ENCODE peak calls at places on chromosomes 4 and X, in six cellular contexts. One of them, this sample, is unnamed.

GRCh38 chrX:45745479-45745878 is 544.8 kb upstream of the DIPK2B start:
- DNase-seq in AG10803: peak; percentile 17
- DNase-seq in NCI-H146: no peak
- DNase-seq in NCI-H748 treated with DMSO at 0.1 percent for 48 hours: no peak
- DNase-seq in HFF-Myc: no peak
- DNase-seq in upper lobe of right lung: no peak
- DNase-seq in this sample: no peak

GRCh38 chr4:128601992-128602695 is 207.4 kb upstream of the JADE1 start:
- DNase-seq in upper lobe of right lung: no peak
- DNase-seq in NCI-H146: no peak
- DNase-seq in HFF-Myc: no peak
- DNase-seq in AG10803: peak; percentile 37
- DNase-seq in NCI-H748 treated with DMSO at 0.1 percent for 48 hours: no peak
- DNase-seq in this sample: peak; percentile 35

GRCh38 chr4:150982557-150983233 is 32.4 kb downstream of the LRBA start:
- DNase-seq in NCI-H146: no peak
- DNase-seq in HFF-Myc: no peak
- DNase-seq in upper lobe of right lung: no peak
- DNase-seq in AG10803: peak; percentile 3
- DNase-seq in NCI-H748 treated with DMSO at 0.1 percent for 48 hours: no peak
- DNase-seq in this sample: no peak

GRCh38 chr4:85398276-85398675 is 76.7 kb upstream of the ARHGAP24 start:
- DNase-seq in AG10803: peak; percentile 49
- DNase-seq in HFF-Myc: no peak
- DNase-seq in NCI-H146: no peak
- DNase-seq in NCI-H748 treated with DMSO at 0.1 percent for 48 hours: no peak
- DNase-seq in upper lobe of right lung: no peak
- DNase-seq in this sample: no peak

GRCh38 chr4:110172972-110173371 is 25.4 kb downstream of the ELOVL6 start:
- DNase-seq in NCI-H146: peak; percentile 73
- DNase-seq in HFF-Myc: no peak
- DNase-seq in AG10803: no peak
- DNase-seq in upper lobe of right lung: no peak
- DNase-seq in NCI-H748 treated with DMSO at 0.1 percent for 48 hours: peak; percentile 80
- DNase-seq in this sample: no peak

GRCh38 chrX:63656871-63657580 is 128.0 kb downstream of the ARHGEF9 start:
- DNase-seq in AG10803: peak; percentile 71
- DNase-seq in HFF-Myc: no peak
- DNase-seq in upper lobe of right lung: no peak
- DNase-seq in NCI-H748 treated with DMSO at 0.1 percent for 48 hours: no peak
- DNase-seq in NCI-H146: no peak
- DNase-seq in this sample: no peak

GRCh38 chrX:153598541-153599191 is at the start of gene CCNQ:
- DNase-seq in NCI-H146: peak; percentile 59
- DNase-seq in NCI-H748 treated with DMSO at 0.1 percent for 48 hours: peak; percentile 11
- DNase-seq in AG10803: peak; percentile 22
- DNase-seq in HFF-Myc: no peak
- DNase-seq in upper lobe of right lung: peak; percentile 71
- DNase-seq in this sample: no peak

GRCh38 chr4:5839751-5840674 is 52.9 kb downstream of the CRMP1 start:
- DNase-seq in AG10803: peak; percentile 53
- DNase-seq in NCI-H748 treated with DMSO at 0.1 percent for 48 hours: no peak
- DNase-seq in NCI-H146: peak; percentile 39
- DNase-seq in HFF-Myc: no peak
- DNase-seq in upper lobe of right lung: no peak
- DNase-seq in this sample: peak; percentile 32

GRCh38 chrX:97936296-97936695 is 1052.6 kb downstream of the RPA4 start:
- DNase-seq in AG10803: no peak
- DNase-seq in upper lobe of right lung: no peak
- DNase-seq in NCI-H748 treated with DMSO at 0.1 percent for 48 hours: no peak
- DNase-seq in NCI-H146: no peak
- DNase-seq in HFF-Myc: no peak
- DNase-seq in this sample: no peak

GRCh38 chr4:101621120-101621519 is 169.4 kb upstream of the BANK1 start:
- DNase-seq in AG10803: peak; percentile 57
- DNase-seq in NCI-H748 treated with DMSO at 0.1 percent for 48 hours: no peak
- DNase-seq in upper lobe of right lung: no peak
- DNase-seq in HFF-Myc: peak; percentile 27
- DNase-seq in NCI-H146: no peak
- DNase-seq in this sample: no peak

GRCh38 chrX:112642349-112642748 is 37.4 kb downstream of the LHFPL1 start:
- DNase-seq in NCI-H748 treated with DMSO at 0.1 percent for 48 hours: peak; percentile 2
- DNase-seq in NCI-H146: peak; percentile 36
- DNase-seq in HFF-Myc: peak; percentile 20
- DNase-seq in AG10803: peak; percentile 61
- DNase-seq in upper lobe of right lung: no peak
- DNase-seq in this sample: peak; percentile 45

GRCh38 chrX:63751481-63751880 is 33.5 kb downstream of the ARHGEF9 start:
- DNase-seq in HFF-Myc: no peak
- DNase-seq in upper lobe of right lung: no peak
- DNase-seq in AG10803: no peak
- DNase-seq in NCI-H146: no peak
- DNase-seq in NCI-H748 treated with DMSO at 0.1 percent for 48 hours: no peak
- DNase-seq in this sample: no peak

GRCh38 chr4:40003986-40004385 is 26.3 kb upstream of the PDS5A start:
- DNase-seq in upper lobe of right lung: no peak
- DNase-seq in NCI-H146: no peak
- DNase-seq in NCI-H748 treated with DMSO at 0.1 percent for 48 hours: no peak
- DNase-seq in AG10803: peak; percentile 35
- DNase-seq in HFF-Myc: peak; percentile 16
- DNase-seq in this sample: no peak

GRCh38 chrX:144798972-144799371 is 448.3 kb upstream of the SPANXN1 start:
- DNase-seq in NCI-H146: no peak
- DNase-seq in upper lobe of right lung: no peak
- DNase-seq in HFF-Myc: no peak
- DNase-seq in NCI-H748 treated with DMSO at 0.1 percent for 48 hours: no peak
- DNase-seq in AG10803: no peak
- DNase-seq in this sample: no peak

GRCh38 chrX:63128509-63128908 is 222.6 kb downstream of the SPIN4 start:
- DNase-seq in NCI-H748 treated with DMSO at 0.1 percent for 48 hours: no peak
- DNase-seq in HFF-Myc: no peak
- DNase-seq in NCI-H146: no peak
- DNase-seq in upper lobe of right lung: no peak
- DNase-seq in AG10803: peak; percentile 4
- DNase-seq in this sample: peak; percentile 18

GRCh38 chr4:31737419-31737818 is 1017.2 kb downstream of the PCDH7 start:
- DNase-seq in AG10803: no peak
- DNase-seq in NCI-H146: no peak
- DNase-seq in HFF-Myc: no peak
- DNase-seq in upper lobe of right lung: no peak
- DNase-seq in NCI-H748 treated with DMSO at 0.1 percent for 48 hours: no peak
- DNase-seq in this sample: no peak

GRCh38 chr4:102535398-102536082 is 34.4 kb downstream of the NFKB1 start:
- DNase-seq in NCI-H146: no peak
- DNase-seq in NCI-H748 treated with DMSO at 0.1 percent for 48 hours: no peak
- DNase-seq in HFF-Myc: no peak
- DNase-seq in AG10803: peak; percentile 43
- DNase-seq in upper lobe of right lung: no peak
- DNase-seq in this sample: no peak

GRCh38 chrX:43224496-43224895 is 431.6 kb upstream of the MAOA start:
- DNase-seq in NCI-H748 treated with DMSO at 0.1 percent for 48 hours: no peak
- DNase-seq in upper lobe of right lung: no peak
- DNase-seq in AG10803: no peak
- DNase-seq in NCI-H146: no peak
- DNase-seq in HFF-Myc: no peak
- DNase-seq in this sample: no peak

GRCh38 chr4:107312366-107312765 is 276.3 kb upstream of the DKK2 start:
- DNase-seq in NCI-H748 treated with DMSO at 0.1 percent for 48 hours: no peak
- DNase-seq in HFF-Myc: no peak
- DNase-seq in AG10803: peak; percentile 50
- DNase-seq in NCI-H146: no peak
- DNase-seq in upper lobe of right lung: no peak
- DNase-seq in this sample: no peak

GRCh38 chr4:114040319-114041116 is 61.1 kb upstream of the ARSJ start:
- DNase-seq in NCI-H146: no peak
- DNase-seq in HFF-Myc: no peak
- DNase-seq in AG10803: no peak
- DNase-seq in upper lobe of right lung: no peak
- DNase-seq in NCI-H748 treated with DMSO at 0.1 percent for 48 hours: no peak
- DNase-seq in this sample: no peak

GRCh38 chr4:5998333-5998936 is 19.8 kb downstream of the C4orf50 start:
- DNase-seq in HFF-Myc: peak; percentile 29
- DNase-seq in NCI-H146: peak; percentile 73
- DNase-seq in upper lobe of right lung: peak; percentile 66
- DNase-seq in NCI-H748 treated with DMSO at 0.1 percent for 48 hours: peak; percentile 57
- DNase-seq in AG10803: peak; percentile 59
- DNase-seq in this sample: peak; percentile 70

GRCh38 chrX:49162620-49163019 is at the start of gene MAGIX:
- DNase-seq in NCI-H748 treated with DMSO at 0.1 percent for 48 hours: no peak
- DNase-seq in upper lobe of right lung: no peak
- DNase-seq in NCI-H146: no peak
- DNase-seq in AG10803: no peak
- DNase-seq in HFF-Myc: no peak
- DNase-seq in this sample: no peak

GRCh38 chr4:95761441-95761840 is 78.5 kb upstream of the PDHA2 start:
- DNase-seq in NCI-H146: no peak
- DNase-seq in upper lobe of right lung: no peak
- DNase-seq in AG10803: no peak
- DNase-seq in HFF-Myc: no peak
- DNase-seq in NCI-H748 treated with DMSO at 0.1 percent for 48 hours: no peak
- DNase-seq in this sample: no peak

GRCh38 chr4:86451560-86452322 is 91.9 kb upstream of the MAPK10 start:
- DNase-seq in upper lobe of right lung: no peak
- DNase-seq in NCI-H146: no peak
- DNase-seq in HFF-Myc: no peak
- DNase-seq in AG10803: peak; percentile 16
- DNase-seq in NCI-H748 treated with DMSO at 0.1 percent for 48 hours: peak; percentile 17
- DNase-seq in this sample: no peak

GRCh38 chrX:48165246-48165645 is 31.3 kb downstream of the SSX5 start:
- DNase-seq in NCI-H146: no peak
- DNase-seq in AG10803: no peak
- DNase-seq in NCI-H748 treated with DMSO at 0.1 percent for 48 hours: no peak
- DNase-seq in HFF-Myc: no peak
- DNase-seq in upper lobe of right lung: no peak
- DNase-seq in this sample: no peak

GRCh38 chr4:112517067-112517588 is 1.1 kb upstream of the NEUROG2 start:
- DNase-seq in upper lobe of right lung: no peak
- DNase-seq in NCI-H748 treated with DMSO at 0.1 percent for 48 hours: no peak
- DNase-seq in HFF-Myc: no peak
- DNase-seq in NCI-H146: no peak
- DNase-seq in AG10803: no peak
- DNase-seq in this sample: no peak

GRCh38 chr4:16516796-16517413 is 290.6 kb upstream of the TAPT1 start:
- DNase-seq in AG10803: peak; percentile 82
- DNase-seq in NCI-H146: no peak
- DNase-seq in upper lobe of right lung: no peak
- DNase-seq in HFF-Myc: peak; percentile 48
- DNase-seq in NCI-H748 treated with DMSO at 0.1 percent for 48 hours: no peak
- DNase-seq in this sample: peak; percentile 71

This sample was measured in adrenal gland.